ENCODE peak calls at places on chromosome 9, in eight cellular contexts. Y is K562; L is effector memory CD4-positive, alpha-beta T cell; U is KBM-7; C is NCI-H446; D is cardiac muscle cell; H is stimulated activated CD8-positive, alpha-beta memory T cell treated with anti-CD3 and anti-CD28 coated beads, Interleukin-12 subunit alpha, Interleukin-12 subunit beta, amount 100 ng/mL, for 4 hours; P is SK-N-SH. M is an unnamed sample.

GRCh38 chr9:125970340-125970739 is 223.2 kb downstream of the PBX3 start:
- DNase-seq in Y (no peak), L (no peak), U (no peak), C (no peak), D (no peak), H (no peak), P (no peak), M (peak; percentile 72)

GRCh38 chr9:126522957-126523356 is 90.8 kb upstream of the LMX1B start:
- DNase-seq in Y (no peak), L (no peak), U (no peak), C (no peak), D (no peak), H (no peak), P (peak; percentile 76), M (no peak)

GRCh38 chr9:134399435-134400056 is 73.3 kb downstream of the RXRA start:
- DNase-seq in Y (peak; percentile 45), L (no peak), U (peak; percentile 58), C (no peak), D (no peak), H (no peak), P (no peak), M (no peak)

GRCh38 chr9:5052858-5053257 is 67.8 kb downstream of the JAK2 start:
- DNase-seq in Y (no peak), L (no peak), U (no peak), C (no peak), D (no peak), H (no peak), P (no peak), M (no peak)

GRCh38 chr9:91580136-91580535 is 156.5 kb upstream of the NFIL3 start:
- DNase-seq in Y (no peak), L (no peak), U (no peak), C (no peak), D (peak; percentile 63), H (no peak), P (no peak), M (no peak)

GRCh38 chr9:92299116-92299515 is 5.6 kb upstream of the IARS1 start:
- DNase-seq in Y (no peak), L (no peak), U (peak; percentile 77), C (no peak), D (no peak), H (no peak), P (no peak), M (no peak)

GRCh38 chr9:120477534-120478001 is 102.4 kb downstream of the CDK5RAP2 start:
- DNase-seq in Y (peak; percentile 50), L (no peak), U (peak; percentile 59), C (peak; percentile 7), D (peak; percentile 50), H (no peak), P (peak; percentile 64), M (peak; percentile 60)

GRCh38 chr9:93865245-93865644 is 89.9 kb downstream of the BARX1 start:
- DNase-seq in Y (no peak), L (no peak), U (no peak), C (no peak), D (no peak), H (no peak), P (no peak), M (no peak)

GRCh38 chr9:32487981-32488380 is 38.0 kb downstream of the RIGI start:
- DNase-seq in Y (no peak), L (no peak), U (no peak), C (no peak), D (no peak), H (no peak), P (no peak), M (no peak)

GRCh38 chr9:132008184-132008781 is 71.4 kb downstream of the MED27 start:
- DNase-seq in Y (no peak), L (no peak), U (no peak), C (no peak), D (no peak), H (no peak), P (no peak), M (no peak)

GRCh38 chr9:94553029-94553938 is 1.6 kb upstream of the PCAT7 start:
- DNase-seq in Y (peak; percentile 30), L (no peak), U (no peak), C (no peak), D (peak; percentile 18), H (no peak), P (no peak), M (no peak)

GRCh38 chr9:128719919-128720605 is 3.9 kb downstream of the ZDHHC12 start:
- DNase-seq in Y (no peak), L (no peak), U (no peak), C (no peak), D (no peak), H (no peak), P (no peak), M (no peak)

GRCh38 chr9:93304574-93305496 is 120.9 kb downstream of the WNK2 start:
- DNase-seq in Y (peak; percentile 52), L (no peak), U (peak; percentile 44), C (peak; percentile 38), D (peak; percentile 80), H (no peak), P (peak; percentile 87), M (peak; percentile 3)

M was measured in NCI-H1694 treated with DMSO at 0.1 percent for 48 hours.